ENCODE peak calls at places on chromosome 1, in eight cellular contexts. One of them, this sample, is unnamed.

GRCh38 chr1:168379110-168379860 is 98.6 kb downstream of the TBX19 start:
- DNase-seq in heart left ventricle: no peak
- DNase-seq in tibial nerve: no peak
- DNase-seq in right atrium auricular region: no peak
- DNase-seq in thyroid gland: no peak
- DNase-seq in GM10248: no peak
- DNase-seq in foreskin fibroblast: no peak
- DNase-seq in astrocyte of the spinal cord: no peak
- DNase-seq in this sample: no peak

GRCh38 chr1:166937962-166938361 is 37.4 kb downstream of the ILDR2 start:
- DNase-seq in foreskin fibroblast: no peak
- DNase-seq in right atrium auricular region: no peak
- DNase-seq in astrocyte of the spinal cord: no peak
- DNase-seq in tibial nerve: no peak
- DNase-seq in GM10248: no peak
- DNase-seq in heart left ventricle: no peak
- DNase-seq in thyroid gland: no peak
- DNase-seq in this sample: no peak

GRCh38 chr1:207805841-207806421 is 54.1 kb downstream of the CD46 start:
- DNase-seq in tibial nerve: peak; percentile 68
- DNase-seq in foreskin fibroblast: peak; percentile 96
- DNase-seq in heart left ventricle: peak; percentile 93
- DNase-seq in astrocyte of the spinal cord: peak; percentile 92
- DNase-seq in right atrium auricular region: peak; percentile 95
- DNase-seq in thyroid gland: peak; percentile 70
- DNase-seq in GM10248: no peak
- DNase-seq in this sample: no peak

GRCh38 chr1:22143586-22144033 is 713 bp upstream of the WNT4 start:
- DNase-seq in foreskin fibroblast: no peak
- DNase-seq in thyroid gland: no peak
- DNase-seq in tibial nerve: no peak
- DNase-seq in heart left ventricle: no peak
- DNase-seq in astrocyte of the spinal cord: no peak
- DNase-seq in right atrium auricular region: no peak
- DNase-seq in GM10248: no peak
- DNase-seq in this sample: no peak

GRCh38 chr1:46577671-46578070 is 26.2 kb upstream of the KNCN start:
- DNase-seq in right atrium auricular region: no peak
- DNase-seq in tibial nerve: no peak
- DNase-seq in foreskin fibroblast: no peak
- DNase-seq in GM10248: no peak
- DNase-seq in thyroid gland: no peak
- DNase-seq in astrocyte of the spinal cord: no peak
- DNase-seq in heart left ventricle: no peak
- DNase-seq in this sample: no peak

GRCh38 chr1:220694866-220695382 is 4.8 kb downstream of the C1orf115 start:
- DNase-seq in right atrium auricular region: no peak
- DNase-seq in GM10248: no peak
- DNase-seq in thyroid gland: no peak
- DNase-seq in tibial nerve: no peak
- DNase-seq in heart left ventricle: no peak
- DNase-seq in astrocyte of the spinal cord: no peak
- DNase-seq in foreskin fibroblast: no peak
- DNase-seq in this sample: no peak

GRCh38 chr1:84060781-84061180 is 61.8 kb upstream of the TTLL7 start:
- DNase-seq in GM10248: no peak
- DNase-seq in astrocyte of the spinal cord: no peak
- DNase-seq in right atrium auricular region: no peak
- DNase-seq in tibial nerve: no peak
- DNase-seq in foreskin fibroblast: no peak
- DNase-seq in thyroid gland: peak; percentile 79
- DNase-seq in heart left ventricle: no peak
- DNase-seq in this sample: no peak

GRCh38 chr1:3504151-3504822 is 49.8 kb downstream of the ARHGEF16 start:
- DNase-seq in tibial nerve: peak; percentile 64
- DNase-seq in right atrium auricular region: peak; percentile 88
- DNase-seq in astrocyte of the spinal cord: peak; percentile 87
- DNase-seq in heart left ventricle: peak; percentile 57
- DNase-seq in GM10248: no peak
- DNase-seq in thyroid gland: peak; percentile 43
- DNase-seq in foreskin fibroblast: peak; percentile 63
- DNase-seq in this sample: no peak

GRCh38 chr1:44267438-44267837 is 54.2 kb downstream of the DMAP1 start:
- DNase-seq in tibial nerve: no peak
- DNase-seq in heart left ventricle: no peak
- DNase-seq in astrocyte of the spinal cord: no peak
- DNase-seq in GM10248: no peak
- DNase-seq in right atrium auricular region: no peak
- DNase-seq in thyroid gland: no peak
- DNase-seq in foreskin fibroblast: no peak
- DNase-seq in this sample: no peak

GRCh38 chr1:220962031-220962751 is 82.9 kb downstream of the HLX start:
- DNase-seq in heart left ventricle: no peak
- DNase-seq in tibial nerve: peak; percentile 25
- DNase-seq in astrocyte of the spinal cord: peak; percentile 86
- DNase-seq in thyroid gland: no peak
- DNase-seq in foreskin fibroblast: peak; percentile 97
- DNase-seq in GM10248: no peak
- DNase-seq in right atrium auricular region: no peak
- DNase-seq in this sample: no peak

GRCh38 chr1:6001992-6002576 is 9.9 kb upstream of the NPHP4 start:
- DNase-seq in astrocyte of the spinal cord: no peak
- DNase-seq in heart left ventricle: peak; percentile 76
- DNase-seq in GM10248: no peak
- DNase-seq in foreskin fibroblast: no peak
- DNase-seq in thyroid gland: peak; percentile 71
- DNase-seq in right atrium auricular region: no peak
- DNase-seq in tibial nerve: no peak
- DNase-seq in this sample: peak; percentile 18

GRCh38 chr1:18285533-18285924 is 177.9 kb downstream of the IGSF21 start:
- DNase-seq in heart left ventricle: no peak
- DNase-seq in foreskin fibroblast: no peak
- DNase-seq in tibial nerve: no peak
- DNase-seq in astrocyte of the spinal cord: no peak
- DNase-seq in GM10248: no peak
- DNase-seq in thyroid gland: no peak
- DNase-seq in right atrium auricular region: no peak
- DNase-seq in this sample: no peak

GRCh38 chr1:43382027-43382771 is 7.4 kb downstream of the MED8 start:
- DNase-seq in foreskin fibroblast: no peak
- DNase-seq in heart left ventricle: no peak
- DNase-seq in thyroid gland: no peak
- DNase-seq in tibial nerve: no peak
- DNase-seq in GM10248: no peak
- DNase-seq in right atrium auricular region: no peak
- DNase-seq in astrocyte of the spinal cord: no peak
- DNase-seq in this sample: no peak

GRCh38 chr1:63799324-63799723 is 25.5 kb downstream of the ROR1 start:
- DNase-seq in thyroid gland: no peak
- DNase-seq in astrocyte of the spinal cord: no peak
- DNase-seq in heart left ventricle: no peak
- DNase-seq in tibial nerve: no peak
- DNase-seq in foreskin fibroblast: peak; percentile 17
- DNase-seq in GM10248: no peak
- DNase-seq in right atrium auricular region: no peak
- DNase-seq in this sample: no peak

GRCh38 chr1:244599937-244600350 is 53.0 kb upstream of the DESI2 start:
- DNase-seq in GM10248: peak; percentile 72
- DNase-seq in thyroid gland: no peak
- DNase-seq in right atrium auricular region: no peak
- DNase-seq in heart left ventricle: no peak
- DNase-seq in foreskin fibroblast: peak; percentile 86
- DNase-seq in tibial nerve: no peak
- DNase-seq in astrocyte of the spinal cord: peak; percentile 97
- DNase-seq in this sample: peak; percentile 67

GRCh38 chr1:151494741-151495281 is 16.4 kb upstream of the CGN start:
- DNase-seq in foreskin fibroblast: peak; percentile 61
- DNase-seq in right atrium auricular region: no peak
- DNase-seq in thyroid gland: no peak
- DNase-seq in tibial nerve: no peak
- DNase-seq in heart left ventricle: no peak
- DNase-seq in astrocyte of the spinal cord: peak; percentile 70
- DNase-seq in GM10248: peak; percentile 41
- DNase-seq in this sample: no peak

GRCh38 chr1:81449786-81450185 is 350.9 kb upstream of the ADGRL2 start:
- DNase-seq in tibial nerve: no peak
- DNase-seq in astrocyte of the spinal cord: no peak
- DNase-seq in foreskin fibroblast: no peak
- DNase-seq in heart left ventricle: no peak
- DNase-seq in GM10248: no peak
- DNase-seq in right atrium auricular region: no peak
- DNase-seq in thyroid gland: no peak
- DNase-seq in this sample: no peak

GRCh38 chr1:212458817-212459216 is 26.1 kb downstream of the NENF start:
- DNase-seq in thyroid gland: no peak
- DNase-seq in astrocyte of the spinal cord: no peak
- DNase-seq in heart left ventricle: no peak
- DNase-seq in foreskin fibroblast: no peak
- DNase-seq in tibial nerve: no peak
- DNase-seq in right atrium auricular region: no peak
- DNase-seq in GM10248: no peak
- DNase-seq in this sample: peak; percentile 51

GRCh38 chr1:151474711-151475110 is 15.4 kb upstream of the POGZ start:
- DNase-seq in foreskin fibroblast: no peak
- DNase-seq in astrocyte of the spinal cord: no peak
- DNase-seq in right atrium auricular region: peak; percentile 21
- DNase-seq in GM10248: no peak
- DNase-seq in tibial nerve: no peak
- DNase-seq in thyroid gland: no peak
- DNase-seq in heart left ventricle: no peak
- DNase-seq in this sample: no peak

DNA sequence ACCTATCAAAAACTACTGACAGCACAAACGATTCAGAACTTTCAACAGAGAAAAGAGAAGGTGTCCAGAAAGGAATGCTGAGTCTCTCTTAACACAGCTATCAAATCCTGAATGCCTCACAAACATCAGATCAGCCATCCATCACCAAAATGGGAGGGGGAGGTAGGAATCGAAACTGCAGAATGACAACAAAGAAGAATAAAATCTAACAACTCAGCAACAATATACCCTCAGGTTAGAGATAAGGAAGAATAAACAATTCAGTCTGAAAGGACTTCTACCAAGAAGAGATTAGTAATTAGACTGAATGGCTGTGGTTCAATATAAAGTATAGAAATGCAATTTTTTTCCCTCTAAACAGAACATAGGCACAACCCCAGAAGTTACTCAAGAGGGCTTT is 94.4 kb downstream of the RERE start:
- DNase-seq in thyroid gland: no peak
- DNase-seq in right atrium auricular region: no peak
- DNase-seq in GM10248: no peak
- DNase-seq in astrocyte of the spinal cord: no peak
- DNase-seq in tibial nerve: no peak
- DNase-seq in heart left ventricle: no peak
- DNase-seq in foreskin fibroblast: no peak
- DNase-seq in this sample: no peak
- TF ChIP-seq CTCF in thyroid gland: no peak
- TF ChIP-seq CTCF in right atrium auricular region: no peak
- TF ChIP-seq CTCF in GM10248: no peak
- TF ChIP-seq CTCF in astrocyte of the spinal cord: no peak
- TF ChIP-seq CTCF in tibial nerve: no peak
- TF ChIP-seq CTCF in heart left ventricle: no peak
- TF ChIP-seq CTCF in foreskin fibroblast: no peak
- TF ChIP-seq CTCF in this sample: no peak

GRCh38 chr1:247491328-247491727 is 33.4 kb upstream of the OR2B11 start:
- DNase-seq in right atrium auricular region: no peak
- DNase-seq in astrocyte of the spinal cord: no peak
- DNase-seq in tibial nerve: no peak
- DNase-seq in GM10248: no peak
- DNase-seq in foreskin fibroblast: no peak
- DNase-seq in heart left ventricle: no peak
- DNase-seq in thyroid gland: no peak
- DNase-seq in this sample: peak; percentile 2

GRCh38 chr1:247482747-247483146 is 24.8 kb upstream of the OR2B11 start:
- DNase-seq in GM10248: no peak
- DNase-seq in astrocyte of the spinal cord: no peak
- DNase-seq in foreskin fibroblast: no peak
- DNase-seq in tibial nerve: no peak
- DNase-seq in right atrium auricular region: no peak
- DNase-seq in heart left ventricle: no peak
- DNase-seq in thyroid gland: no peak
- DNase-seq in this sample: no peak

GRCh38 chr1:247487057-247487456 is 29.2 kb upstream of the OR2B11 start:
- DNase-seq in GM10248: peak; percentile 64
- DNase-seq in astrocyte of the spinal cord: peak; percentile 10
- DNase-seq in right atrium auricular region: no peak
- DNase-seq in tibial nerve: peak; percentile 36
- DNase-seq in thyroid gland: no peak
- DNase-seq in foreskin fibroblast: peak; percentile 5
- DNase-seq in heart left ventricle: no peak
- DNase-seq in this sample: peak; percentile 37
- TF ChIP-seq CTCF in GM10248: peak; percentile 73
- TF ChIP-seq CTCF in astrocyte of the spinal cord: no peak
- TF ChIP-seq CTCF in right atrium auricular region: peak; percentile 59
- TF ChIP-seq CTCF in tibial nerve: peak; percentile 34
- TF ChIP-seq CTCF in thyroid gland: no peak
- TF ChIP-seq CTCF in foreskin fibroblast: peak; percentile 7
- TF ChIP-seq CTCF in heart left ventricle: peak; percentile 60
- TF ChIP-seq CTCF in this sample: peak; percentile 77

GRCh38 chr1:99738858-99739465 is 27.5 kb downstream of the FRRS1 start:
- DNase-seq in right atrium auricular region: no peak
- DNase-seq in astrocyte of the spinal cord: no peak
- DNase-seq in foreskin fibroblast: no peak
- DNase-seq in heart left ventricle: no peak
- DNase-seq in GM10248: no peak
- DNase-seq in thyroid gland: no peak
- DNase-seq in tibial nerve: no peak
- DNase-seq in this sample: no peak

GRCh38 chr1:99735852-99736251 is 30.6 kb downstream of the FRRS1 start:
- DNase-seq in foreskin fibroblast: no peak
- DNase-seq in GM10248: no peak
- DNase-seq in tibial nerve: no peak
- DNase-seq in thyroid gland: no peak
- DNase-seq in astrocyte of the spinal cord: no peak
- DNase-seq in heart left ventricle: no peak
- DNase-seq in right atrium auricular region: no peak
- DNase-seq in this sample: no peak

GRCh38 chr1:99740141-99740540 is 26.3 kb downstream of the FRRS1 start:
- DNase-seq in thyroid gland: no peak
- DNase-seq in heart left ventricle: no peak
- DNase-seq in tibial nerve: no peak
- DNase-seq in right atrium auricular region: no peak
- DNase-seq in foreskin fibroblast: no peak
- DNase-seq in astrocyte of the spinal cord: no peak
- DNase-seq in GM10248: no peak
- DNase-seq in this sample: no peak

GRCh38 chr1:99731384-99731783 is 35.1 kb downstream of the FRRS1 start:
- DNase-seq in right atrium auricular region: no peak
- DNase-seq in foreskin fibroblast: peak; percentile 10
- DNase-seq in tibial nerve: no peak
- DNase-seq in heart left ventricle: no peak
- DNase-seq in thyroid gland: no peak
- DNase-seq in GM10248: no peak
- DNase-seq in astrocyte of the spinal cord: peak; percentile 60
- DNase-seq in this sample: no peak

GRCh38 chr1:99737016-99737415 is 29.4 kb downstream of the FRRS1 start:
- DNase-seq in tibial nerve: peak; percentile 28
- DNase-seq in heart left ventricle: no peak
- DNase-seq in thyroid gland: no peak
- DNase-seq in astrocyte of the spinal cord: peak; percentile 78
- DNase-seq in right atrium auricular region: no peak
- DNase-seq in GM10248: no peak
- DNase-seq in foreskin fibroblast: peak; percentile 48
- DNase-seq in this sample: no peak
- TF ChIP-seq CTCF in tibial nerve: peak; percentile 44
- TF ChIP-seq CTCF in heart left ventricle: peak; percentile 71
- TF ChIP-seq CTCF in thyroid gland: no peak
- TF ChIP-seq CTCF in astrocyte of the spinal cord: peak; percentile 56
- TF ChIP-seq CTCF in right atrium auricular region: peak; percentile 70
- TF ChIP-seq CTCF in GM10248: no peak
- TF ChIP-seq CTCF in foreskin fibroblast: peak; percentile 48
- TF ChIP-seq CTCF in this sample: no peak

GRCh38 chr1:117067528-117068370 is 7.6 kb downstream of the TTF2 start:
- DNase-seq in thyroid gland: peak; percentile 66
- DNase-seq in heart left ventricle: peak; percentile 44
- DNase-seq in GM10248: peak; percentile 50
- DNase-seq in astrocyte of the spinal cord: peak; percentile 60
- DNase-seq in right atrium auricular region: peak; percentile 67
- DNase-seq in tibial nerve: peak; percentile 31
- DNase-seq in foreskin fibroblast: peak; percentile 47
- DNase-seq in this sample: peak; percentile 42
- TF ChIP-seq CTCF in thyroid gland: peak; percentile 36
- TF ChIP-seq CTCF in heart left ventricle: peak; percentile 85
- TF ChIP-seq CTCF in GM10248: peak; percentile 68
- TF ChIP-seq CTCF in astrocyte of the spinal cord: peak; percentile 73
- TF ChIP-seq CTCF in right atrium auricular region: peak; percentile 84
- TF ChIP-seq CTCF in tibial nerve: peak; percentile 67
- TF ChIP-seq CTCF in foreskin fibroblast: peak; percentile 79
- TF ChIP-seq CTCF in this sample: peak; percentile 62

This sample was measured in activated CD8-positive, alpha-beta T cell treated with anti-CD3 and anti-CD28 coated beads for 36 hours.